ENCODE peak calls at places on chromosomes 2 and 18, in four cellular contexts. One of them, this sample, is unnamed.

GRCh38 chr2:173405171-173405750 is 50.6 kb downstream of the CDCA7 start:
- DNase-seq in activated naive CD4-positive, alpha-beta T cell treated with Interleukin-2 at 50 U/mL for 16 hours: no peak
- DNase-seq in glutamatergic neuron: no peak
- DNase-seq in KBM-7: no peak
- DNase-seq in this sample: no peak

GRCh38 chr2:66699481-66700180 is 264.7 kb downstream of the MEIS1 start:
- DNase-seq in activated naive CD4-positive, alpha-beta T cell treated with Interleukin-2 at 50 U/mL for 16 hours: no peak
- DNase-seq in glutamatergic neuron: no peak
- DNase-seq in KBM-7: no peak
- DNase-seq in this sample: no peak

GRCh38 chr18:22102948-22103663 is 66.3 kb upstream of the GATA6 start:
- DNase-seq in activated naive CD4-positive, alpha-beta T cell treated with Interleukin-2 at 50 U/mL for 16 hours: no peak
- DNase-seq in glutamatergic neuron: no peak
- DNase-seq in KBM-7: peak
- DNase-seq in this sample: no peak

GRCh38 chr2:154623819-154624218 is 74.7 kb upstream of the KCNJ3 start:
- DNase-seq in activated naive CD4-positive, alpha-beta T cell treated with Interleukin-2 at 50 U/mL for 16 hours: no peak
- DNase-seq in glutamatergic neuron: peak
- DNase-seq in KBM-7: peak
- DNase-seq in this sample: no peak

GRCh38 chr18:50193796-50194622 is 938 bp downstream of the MYO5B start:
- DNase-seq in activated naive CD4-positive, alpha-beta T cell treated with Interleukin-2 at 50 U/mL for 16 hours: no peak
- DNase-seq in glutamatergic neuron: peak
- DNase-seq in KBM-7: no peak
- DNase-seq in this sample: no peak

GRCh38 chr2:55843096-55843991 is 80.2 kb downstream of the EFEMP1 start:
- DNase-seq in activated naive CD4-positive, alpha-beta T cell treated with Interleukin-2 at 50 U/mL for 16 hours: no peak
- DNase-seq in glutamatergic neuron: no peak
- DNase-seq in KBM-7: no peak
- DNase-seq in this sample: no peak

GRCh38 chr2:30184035-30184434 is 37.2 kb downstream of the YPEL5 start:
- DNase-seq in activated naive CD4-positive, alpha-beta T cell treated with Interleukin-2 at 50 U/mL for 16 hours: no peak
- DNase-seq in glutamatergic neuron: no peak
- DNase-seq in KBM-7: no peak
- DNase-seq in this sample: no peak

GRCh38 chr2:156486614-156487013 is 50.4 kb downstream of the GPD2 start:
- DNase-seq in activated naive CD4-positive, alpha-beta T cell treated with Interleukin-2 at 50 U/mL for 16 hours: no peak
- DNase-seq in glutamatergic neuron: no peak
- DNase-seq in KBM-7: no peak
- DNase-seq in this sample: no peak

GRCh38 chr2:202037086-202037485 is 3.4 kb downstream of the FZD7 start:
- DNase-seq in activated naive CD4-positive, alpha-beta T cell treated with Interleukin-2 at 50 U/mL for 16 hours: no peak
- DNase-seq in glutamatergic neuron: no peak
- DNase-seq in KBM-7: peak
- DNase-seq in this sample: no peak